ENCODE peak calls at places on chromosomes 1 and 21, in ten cellular contexts. One of them, this sample, is unnamed.

GRCh38 chr1:2334883-2335534 is 56.3 kb downstream of the MORN1 start:
- DNase-seq in PC-3: peak
- DNase-seq in kidney epithelial cell: no peak
- DNase-seq in lower lobe of right lung: no peak
- DNase-seq in cardiac fibroblast: no peak
- DNase-seq in dorsolateral prefrontal cortex: no peak
- DNase-seq in progenitor cell of endocrine pancreas: no peak
- DNase-seq in H9: no peak
- DNase-seq in sigmoid colon: no peak
- DNase-seq in testis: no peak
- DNase-seq in this sample: no peak

GRCh38 chr1:56301791-56302190 is 277.6 kb downstream of the PLPP3 start:
- DNase-seq in PC-3: peak
- DNase-seq in kidney epithelial cell: no peak
- DNase-seq in lower lobe of right lung: no peak
- DNase-seq in cardiac fibroblast: peak
- DNase-seq in dorsolateral prefrontal cortex: no peak
- DNase-seq in progenitor cell of endocrine pancreas: no peak
- DNase-seq in H9: no peak
- DNase-seq in sigmoid colon: no peak
- DNase-seq in testis: no peak
- DNase-seq in this sample: peak

GRCh38 chr21:35503646-35504045 is 454.5 kb upstream of the RUNX1 start:
- DNase-seq in PC-3: no peak
- DNase-seq in kidney epithelial cell: no peak
- DNase-seq in lower lobe of right lung: no peak
- DNase-seq in cardiac fibroblast: peak
- DNase-seq in dorsolateral prefrontal cortex: no peak
- DNase-seq in progenitor cell of endocrine pancreas: no peak
- DNase-seq in H9: no peak
- DNase-seq in sigmoid colon: no peak
- DNase-seq in testis: peak
- DNase-seq in this sample: no peak

GRCh38 chr1:152860129-152860528 is 333 bp downstream of the LCE7A start:
- DNase-seq in PC-3: no peak
- DNase-seq in kidney epithelial cell: no peak
- DNase-seq in lower lobe of right lung: no peak
- DNase-seq in cardiac fibroblast: no peak
- DNase-seq in dorsolateral prefrontal cortex: no peak
- DNase-seq in progenitor cell of endocrine pancreas: no peak
- DNase-seq in H9: no peak
- DNase-seq in sigmoid colon: no peak
- DNase-seq in testis: no peak
- DNase-seq in this sample: no peak

GRCh38 chr1:62299426-62300200 is 19.6 kb downstream of the KANK4 start:
- DNase-seq in PC-3: peak
- DNase-seq in kidney epithelial cell: no peak
- DNase-seq in lower lobe of right lung: no peak
- DNase-seq in cardiac fibroblast: no peak
- DNase-seq in dorsolateral prefrontal cortex: peak
- DNase-seq in progenitor cell of endocrine pancreas: no peak
- DNase-seq in H9: no peak
- DNase-seq in sigmoid colon: no peak
- DNase-seq in testis: peak
- DNase-seq in this sample: no peak

GRCh38 chr1:59057211-59057694 is 239.6 kb upstream of the FGGY start:
- DNase-seq in PC-3: peak
- DNase-seq in kidney epithelial cell: peak
- DNase-seq in lower lobe of right lung: peak
- DNase-seq in cardiac fibroblast: peak
- DNase-seq in dorsolateral prefrontal cortex: no peak
- DNase-seq in progenitor cell of endocrine pancreas: no peak
- DNase-seq in H9: no peak
- DNase-seq in sigmoid colon: peak
- DNase-seq in testis: peak
- DNase-seq in this sample: peak

GRCh38 chr1:153649867-153650235 is 8.7 kb upstream of the SNAPIN start:
- DNase-seq in PC-3: peak
- DNase-seq in kidney epithelial cell: no peak
- DNase-seq in lower lobe of right lung: no peak
- DNase-seq in cardiac fibroblast: no peak
- DNase-seq in dorsolateral prefrontal cortex: peak
- DNase-seq in progenitor cell of endocrine pancreas: no peak
- DNase-seq in H9: no peak
- DNase-seq in sigmoid colon: no peak
- DNase-seq in testis: no peak
- DNase-seq in this sample: no peak

GRCh38 chr1:167791281-167792209 is 69.8 kb downstream of the MPZL1 start:
- DNase-seq in PC-3: no peak
- DNase-seq in kidney epithelial cell: no peak
- DNase-seq in lower lobe of right lung: no peak
- DNase-seq in cardiac fibroblast: peak
- DNase-seq in dorsolateral prefrontal cortex: no peak
- DNase-seq in progenitor cell of endocrine pancreas: no peak
- DNase-seq in H9: no peak
- DNase-seq in sigmoid colon: peak
- DNase-seq in testis: no peak
- DNase-seq in this sample: no peak

GRCh38 chr1:173407846-173408245 is 69.3 kb upstream of the PRDX6 start:
- DNase-seq in PC-3: no peak
- DNase-seq in kidney epithelial cell: no peak
- DNase-seq in lower lobe of right lung: no peak
- DNase-seq in cardiac fibroblast: no peak
- DNase-seq in dorsolateral prefrontal cortex: no peak
- DNase-seq in progenitor cell of endocrine pancreas: no peak
- DNase-seq in H9: no peak
- DNase-seq in sigmoid colon: no peak
- DNase-seq in testis: no peak
- DNase-seq in this sample: no peak
- TF ChIP-seq CTCF in PC-3: no peak
- TF ChIP-seq CTCF in kidney epithelial cell: no peak
- TF ChIP-seq CTCF in lower lobe of right lung: no peak
- TF ChIP-seq CTCF in cardiac fibroblast: no peak
- TF ChIP-seq CTCF in dorsolateral prefrontal cortex: no peak
- TF ChIP-seq CTCF in progenitor cell of endocrine pancreas: no peak
- TF ChIP-seq CTCF in H9: no peak
- TF ChIP-seq CTCF in sigmoid colon: no peak
- TF ChIP-seq CTCF in testis: no peak
- TF ChIP-seq CTCF in this sample: no peak

GRCh38 chr1:18398791-18399551 is 81.8 kb upstream of the KLHDC7A start:
- DNase-seq in PC-3: no peak
- DNase-seq in kidney epithelial cell: no peak
- DNase-seq in lower lobe of right lung: no peak
- DNase-seq in cardiac fibroblast: no peak
- DNase-seq in dorsolateral prefrontal cortex: no peak
- DNase-seq in progenitor cell of endocrine pancreas: no peak
- DNase-seq in H9: peak
- DNase-seq in sigmoid colon: no peak
- DNase-seq in testis: no peak
- DNase-seq in this sample: no peak
- TF ChIP-seq CTCF in PC-3: no peak
- TF ChIP-seq CTCF in kidney epithelial cell: no peak
- TF ChIP-seq CTCF in lower lobe of right lung: no peak
- TF ChIP-seq CTCF in cardiac fibroblast: no peak
- TF ChIP-seq CTCF in dorsolateral prefrontal cortex: no peak
- TF ChIP-seq CTCF in progenitor cell of endocrine pancreas: peak
- TF ChIP-seq CTCF in H9: peak
- TF ChIP-seq CTCF in sigmoid colon: no peak
- TF ChIP-seq CTCF in testis: no peak
- TF ChIP-seq CTCF in this sample: no peak

DNA sequence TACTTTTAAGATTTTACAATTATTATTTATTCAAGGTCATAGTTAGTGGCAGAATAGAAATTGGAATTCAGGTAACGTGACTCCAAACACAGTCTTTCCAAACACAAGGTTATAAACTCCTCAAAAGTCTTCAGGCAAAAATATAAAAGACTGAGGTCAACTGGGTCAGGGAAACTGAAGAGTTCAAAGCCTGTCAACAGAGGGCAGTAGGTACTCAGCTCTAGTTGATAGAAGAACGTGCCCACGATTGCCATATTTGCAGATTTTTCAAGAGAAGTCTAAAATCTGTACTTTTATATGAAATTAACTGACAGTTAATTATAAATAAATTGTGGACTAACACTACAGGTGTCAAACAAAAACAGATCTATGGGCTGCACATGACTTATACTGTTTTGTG is 135.0 kb downstream of the LHX4 start:
- DNase-seq in PC-3: peak
- DNase-seq in kidney epithelial cell: no peak
- DNase-seq in lower lobe of right lung: no peak
- DNase-seq in cardiac fibroblast: no peak
- DNase-seq in dorsolateral prefrontal cortex: no peak
- DNase-seq in progenitor cell of endocrine pancreas: no peak
- DNase-seq in H9: no peak
- DNase-seq in sigmoid colon: no peak
- DNase-seq in testis: no peak
- DNase-seq in this sample: no peak
- TF ChIP-seq CTCF in PC-3: peak
- TF ChIP-seq CTCF in kidney epithelial cell: peak
- TF ChIP-seq CTCF in lower lobe of right lung: no peak
- TF ChIP-seq CTCF in cardiac fibroblast: peak
- TF ChIP-seq CTCF in dorsolateral prefrontal cortex: peak
- TF ChIP-seq CTCF in progenitor cell of endocrine pancreas: peak
- TF ChIP-seq CTCF in H9: peak
- TF ChIP-seq CTCF in sigmoid colon: no peak
- TF ChIP-seq CTCF in testis: no peak
- TF ChIP-seq CTCF in this sample: peak

GRCh38 chr1:182703539-182703938 is 19.2 kb upstream of the RGS8 start:
- DNase-seq in PC-3: no peak
- DNase-seq in kidney epithelial cell: no peak
- DNase-seq in lower lobe of right lung: no peak
- DNase-seq in cardiac fibroblast: no peak
- DNase-seq in dorsolateral prefrontal cortex: no peak
- DNase-seq in progenitor cell of endocrine pancreas: no peak
- DNase-seq in H9: no peak
- DNase-seq in sigmoid colon: no peak
- DNase-seq in testis: no peak
- DNase-seq in this sample: no peak
- TF ChIP-seq CTCF in PC-3: no peak
- TF ChIP-seq CTCF in kidney epithelial cell: no peak
- TF ChIP-seq CTCF in lower lobe of right lung: no peak
- TF ChIP-seq CTCF in cardiac fibroblast: no peak
- TF ChIP-seq CTCF in dorsolateral prefrontal cortex: no peak
- TF ChIP-seq CTCF in progenitor cell of endocrine pancreas: no peak
- TF ChIP-seq CTCF in H9: no peak
- TF ChIP-seq CTCF in sigmoid colon: no peak
- TF ChIP-seq CTCF in testis: no peak
- TF ChIP-seq CTCF in this sample: no peak

GRCh38 chr1:67700692-67701410 is 15.8 kb downstream of the GADD45A start:
- DNase-seq in PC-3: peak
- DNase-seq in kidney epithelial cell: no peak
- DNase-seq in lower lobe of right lung: no peak
- DNase-seq in cardiac fibroblast: peak
- DNase-seq in dorsolateral prefrontal cortex: no peak
- DNase-seq in progenitor cell of endocrine pancreas: peak
- DNase-seq in H9: peak
- DNase-seq in sigmoid colon: no peak
- DNase-seq in testis: no peak
- DNase-seq in this sample: no peak
- TF ChIP-seq CTCF in PC-3: peak
- TF ChIP-seq CTCF in kidney epithelial cell: peak
- TF ChIP-seq CTCF in lower lobe of right lung: no peak
- TF ChIP-seq CTCF in cardiac fibroblast: peak
- TF ChIP-seq CTCF in dorsolateral prefrontal cortex: no peak
- TF ChIP-seq CTCF in progenitor cell of endocrine pancreas: peak
- TF ChIP-seq CTCF in H9: peak
- TF ChIP-seq CTCF in sigmoid colon: no peak
- TF ChIP-seq CTCF in testis: no peak
- TF ChIP-seq CTCF in this sample: peak

DNA sequence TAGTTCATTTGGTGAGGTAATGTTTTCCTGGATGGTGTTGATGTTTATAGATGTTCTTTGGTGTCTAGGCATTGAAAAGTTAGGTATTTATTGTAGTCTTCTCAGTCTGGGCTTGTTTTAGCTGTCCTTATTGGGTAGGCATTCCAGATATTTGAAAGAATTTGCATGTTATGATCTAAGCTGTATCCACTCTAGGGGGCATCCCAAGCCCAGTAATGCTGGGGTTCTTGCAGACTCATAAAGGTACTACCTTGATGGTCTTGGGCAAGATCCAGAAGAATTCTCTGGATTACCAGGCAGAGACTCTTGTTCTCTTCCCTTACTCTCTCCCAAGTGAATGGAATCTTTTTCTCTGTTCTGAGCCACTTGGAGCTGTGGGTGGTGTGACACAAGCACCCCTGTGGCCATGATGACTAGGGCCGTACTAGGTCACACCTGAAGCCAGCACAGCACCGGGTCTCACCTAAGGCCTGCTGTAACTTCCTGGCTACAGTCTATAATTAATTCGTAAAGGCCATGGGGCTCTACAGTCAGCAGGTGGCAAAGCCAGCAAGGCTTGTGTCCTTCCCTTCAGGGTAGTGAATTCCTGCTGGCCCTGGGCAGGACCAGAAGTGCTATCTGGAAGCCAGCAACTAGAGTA is 74.8 kb upstream of the PDE4B start:
- DNase-seq in PC-3: peak
- DNase-seq in kidney epithelial cell: no peak
- DNase-seq in lower lobe of right lung: no peak
- DNase-seq in cardiac fibroblast: peak
- DNase-seq in dorsolateral prefrontal cortex: no peak
- DNase-seq in progenitor cell of endocrine pancreas: no peak
- DNase-seq in H9: no peak
- DNase-seq in sigmoid colon: no peak
- DNase-seq in testis: no peak
- DNase-seq in this sample: no peak
- TF ChIP-seq CTCF in PC-3: peak
- TF ChIP-seq CTCF in kidney epithelial cell: no peak
- TF ChIP-seq CTCF in lower lobe of right lung: no peak
- TF ChIP-seq CTCF in cardiac fibroblast: no peak
- TF ChIP-seq CTCF in dorsolateral prefrontal cortex: no peak
- TF ChIP-seq CTCF in progenitor cell of endocrine pancreas: no peak
- TF ChIP-seq CTCF in H9: peak
- TF ChIP-seq CTCF in sigmoid colon: no peak
- TF ChIP-seq CTCF in testis: no peak
- TF ChIP-seq CTCF in this sample: peak

GRCh38 chr1:181423301-181423918 is 59.9 kb upstream of the CACNA1E start:
- DNase-seq in PC-3: peak
- DNase-seq in kidney epithelial cell: no peak
- DNase-seq in lower lobe of right lung: no peak
- DNase-seq in cardiac fibroblast: peak
- DNase-seq in dorsolateral prefrontal cortex: peak
- DNase-seq in progenitor cell of endocrine pancreas: peak
- DNase-seq in H9: peak
- DNase-seq in sigmoid colon: no peak
- DNase-seq in testis: peak
- DNase-seq in this sample: no peak
- TF ChIP-seq CTCF in PC-3: peak
- TF ChIP-seq CTCF in kidney epithelial cell: peak
- TF ChIP-seq CTCF in lower lobe of right lung: peak
- TF ChIP-seq CTCF in cardiac fibroblast: peak
- TF ChIP-seq CTCF in dorsolateral prefrontal cortex: peak
- TF ChIP-seq CTCF in progenitor cell of endocrine pancreas: peak
- TF ChIP-seq CTCF in H9: peak
- TF ChIP-seq CTCF in sigmoid colon: no peak
- TF ChIP-seq CTCF in testis: peak
- TF ChIP-seq CTCF in this sample: peak

GRCh38 chr21:37873655-37874054 is 42.6 kb downstream of the KCNJ6 start:
- DNase-seq in PC-3: peak
- DNase-seq in kidney epithelial cell: no peak
- DNase-seq in lower lobe of right lung: no peak
- DNase-seq in cardiac fibroblast: peak
- DNase-seq in dorsolateral prefrontal cortex: no peak
- DNase-seq in progenitor cell of endocrine pancreas: no peak
- DNase-seq in H9: no peak
- DNase-seq in sigmoid colon: no peak
- DNase-seq in testis: no peak
- DNase-seq in this sample: no peak
- TF ChIP-seq CTCF in PC-3: peak
- TF ChIP-seq CTCF in kidney epithelial cell: no peak
- TF ChIP-seq CTCF in lower lobe of right lung: no peak
- TF ChIP-seq CTCF in cardiac fibroblast: peak
- TF ChIP-seq CTCF in dorsolateral prefrontal cortex: no peak
- TF ChIP-seq CTCF in progenitor cell of endocrine pancreas: no peak
- TF ChIP-seq CTCF in H9: peak
- TF ChIP-seq CTCF in sigmoid colon: no peak
- TF ChIP-seq CTCF in testis: no peak
- TF ChIP-seq CTCF in this sample: peak

GRCh38 chr1:156598731-156599432 is 2.4 kb downstream of the GPATCH4 start:
- DNase-seq in PC-3: no peak
- DNase-seq in kidney epithelial cell: no peak
- DNase-seq in lower lobe of right lung: no peak
- DNase-seq in cardiac fibroblast: no peak
- DNase-seq in dorsolateral prefrontal cortex: no peak
- DNase-seq in progenitor cell of endocrine pancreas: no peak
- DNase-seq in H9: no peak
- DNase-seq in sigmoid colon: no peak
- DNase-seq in testis: no peak
- DNase-seq in this sample: no peak
- TF ChIP-seq CTCF in PC-3: no peak
- TF ChIP-seq CTCF in kidney epithelial cell: no peak
- TF ChIP-seq CTCF in lower lobe of right lung: no peak
- TF ChIP-seq CTCF in cardiac fibroblast: no peak
- TF ChIP-seq CTCF in dorsolateral prefrontal cortex: no peak
- TF ChIP-seq CTCF in progenitor cell of endocrine pancreas: no peak
- TF ChIP-seq CTCF in H9: no peak
- TF ChIP-seq CTCF in sigmoid colon: no peak
- TF ChIP-seq CTCF in testis: no peak
- TF ChIP-seq CTCF in this sample: no peak

This sample was measured in osteoblast.